ENCODE peak calls at places on chromosomes 13 and 19, in six cellular contexts. Y is Right ventricle myocardium superior, E is NCI-H748 treated with DMSO at 0.1 percent for 48 hours, P is hypothalamus, J is NCI-H446, L is body of pancreas. K is an unnamed sample.

GRCh38 chr19:48303866-48304265 is 21.5 kb upstream of the EMP3 start:
- DNase-seq in Y (no peak), E (no peak), P (no peak), J (no peak), L (no peak), K (no peak)

GRCh38 chr13:20181180-20181579 is 11.6 kb downstream of the GJB2 start:
- DNase-seq in Y (no peak), E (no peak), P (no peak), J (peak; percentile 14), L (no peak), K (no peak)

GRCh38 chr19:23771348-23771747 is 12.7 kb upstream of the ZNF681 start:
- DNase-seq in Y (no peak), E (no peak), P (no peak), J (no peak), L (no peak), K (no peak)

GRCh38 chr19:5809053-5809452 is 4.2 kb downstream of the NRTN start:
- DNase-seq in Y (no peak), E (no peak), P (no peak), J (no peak), L (no peak), K (no peak)

GRCh38 chr13:30371649-30372265 is 50.5 kb upstream of the UBE2L5 start:
- DNase-seq in Y (no peak), E (no peak), P (no peak), J (no peak), L (peak; percentile 55), K (peak; percentile 86)

GRCh38 chr19:53394522-53394973 is 401 bp upstream of the ZNF765 start:
- DNase-seq in Y (peak; percentile 75), E (no peak), P (peak; percentile 15), J (no peak), L (peak; percentile 54), K (no peak)

GRCh38 chr19:55442372-55443044 is 592 bp downstream of the SHISA7 start:
- DNase-seq in Y (no peak), E (peak; percentile 12), P (no peak), J (no peak), L (no peak), K (no peak)

GRCh38 chr19:3310280-3310679 is 56.1 kb upstream of the NFIC start:
- DNase-seq in Y (no peak), E (no peak), P (no peak), J (no peak), L (no peak), K (no peak)

GRCh38 chr19:33758541-33759013 is 38.1 kb upstream of the KCTD15 start:
- DNase-seq in Y (no peak), E (no peak), P (no peak), J (no peak), L (no peak), K (peak; percentile 75)

GRCh38 chr19:41352609-41353465 is 885 bp downstream of the TGFB1 start:
- DNase-seq in Y (peak; percentile 85), E (peak; percentile 57), P (peak; percentile 100), J (no peak), L (peak; percentile 65), K (peak; percentile 22)

GRCh38 chr13:80012281-80012680 is 328.6 kb downstream of the SPRY2 start:
- DNase-seq in Y (no peak), E (no peak), P (no peak), J (no peak), L (no peak), K (peak; percentile 81)

GRCh38 chr19:38736036-38736412 is 8.2 kb downstream of the CAPN12 start:
- DNase-seq in Y (peak; percentile 61), E (peak; percentile 24), P (no peak), J (no peak), L (peak; percentile 67), K (no peak)

GRCh38 chr19:49533551-49534488 is 6.0 kb downstream of the RCN3 start:
- DNase-seq in Y (peak; percentile 88), E (peak; percentile 60), P (no peak), J (peak; percentile 78), L (peak; percentile 86), K (peak; percentile 6)

GRCh38 chr19:30254214-30254613 is 118.0 kb upstream of the ZNF536 start:
- DNase-seq in Y (no peak), E (no peak), P (no peak), J (peak; percentile 42), L (no peak), K (no peak)

GRCh38 chr13:76887070-76887563 is 912 bp upstream of the KCTD12 start:
- DNase-seq in Y (peak; percentile 34), E (no peak), P (no peak), J (no peak), L (peak; percentile 13), K (no peak)

GRCh38 chr19:19655051-19655594 is 8.4 kb downstream of the ATP13A1 start:
- DNase-seq in Y (peak; percentile 29), E (no peak), P (no peak), J (no peak), L (no peak), K (no peak)

GRCh38 chr13:94339116-94339687 is 140.3 kb downstream of the DCT start:
- DNase-seq in Y (no peak), E (no peak), P (no peak), J (no peak), L (no peak), K (no peak)

K was measured in renal cortical epithelial cell.